ENCODE peak calls at places on chromosomes 6 and 20, in eight cellular contexts. X, Q, U, F, E, D, W and S are unnamed samples.
A peak's percentile ranks its signal among the peaks of the same experiment; 100 is the strongest.

GRCh38 chr6:34671801-34672656 is 24.5 kb downstream of the ILRUN start:
- DNase-seq in X (no peak), Q (no peak), U (no peak), F (no peak), E (no peak), D (peak; percentile 96), W (peak; percentile 57), S (peak; percentile 68)

GRCh38 chr6:112877134-112878100 is 530.3 kb downstream of the RFPL4B start:
- DNase-seq in X (no peak), Q (no peak), U (no peak), F (no peak), E (no peak), D (no peak), W (peak; percentile 28), S (no peak)

GRCh38 chr6:13524801-13525508 is 37.6 kb upstream of the GFOD1 start:
- DNase-seq in X (no peak), Q (no peak), U (no peak), F (no peak), E (no peak), D (no peak), W (no peak), S (no peak)

GRCh38 chr6:150857062-150857905 is 8.2 kb upstream of the MTHFD1L start:
- DNase-seq in X (no peak), Q (no peak), U (no peak), F (no peak), E (no peak), D (no peak), W (peak; percentile 92), S (no peak)

GRCh38 chr20:13085275-13085674 is 76.5 kb downstream of the SPTLC3 start:
- DNase-seq in X (no peak), Q (no peak), U (no peak), F (no peak), E (no peak), D (no peak), W (peak; percentile 35), S (no peak)

GRCh38 chr6:105592329-105592728 is 189.4 kb upstream of the PREP start:
- DNase-seq in X (no peak), Q (no peak), U (no peak), F (no peak), E (peak; percentile 70), D (no peak), W (peak; percentile 95), S (no peak)

GRCh38 chr20:56426026-56426425 is 14.0 kb downstream of the CASS4 start:
- DNase-seq in X (no peak), Q (no peak), U (no peak), F (no peak), E (no peak), D (no peak), W (no peak), S (no peak)

GRCh38 chr6:169666441-169666840 is 35.4 kb downstream of the WDR27 start:
- DNase-seq in X (no peak), Q (no peak), U (no peak), F (no peak), E (no peak), D (no peak), W (no peak), S (no peak)

GRCh38 chr20:21129861-21130260 is 4.0 kb downstream of the KIZ start:
- DNase-seq in X (no peak), Q (no peak), U (no peak), F (no peak), E (no peak), D (no peak), W (no peak), S (no peak)

GRCh38 chr6:37972994-37973757 is 153.6 kb downstream of the ZFAND3 start:
- DNase-seq in X (no peak), Q (no peak), U (no peak), F (no peak), E (no peak), D (no peak), W (no peak), S (no peak)

GRCh38 chr6:89662659-89663223 is 24.2 kb upstream of the LYRM2 start:
- DNase-seq in X (no peak), Q (no peak), U (no peak), F (no peak), E (no peak), D (no peak), W (no peak), S (no peak)

GRCh38 chr6:89657445-89658158 is 19.1 kb upstream of the LYRM2 start:
- DNase-seq in X (no peak), Q (no peak), U (no peak), F (no peak), E (no peak), D (no peak), W (no peak), S (no peak)

GRCh38 chr6:89655122-89655521 is 16.6 kb upstream of the LYRM2 start:
- DNase-seq in X (no peak), Q (no peak), U (no peak), F (no peak), E (no peak), D (no peak), W (peak; percentile 35), S (no peak)

GRCh38 chr6:89661559-89661958 is 23.0 kb upstream of the LYRM2 start:
- DNase-seq in X (no peak), Q (no peak), U (no peak), F (no peak), E (no peak), D (no peak), W (no peak), S (no peak)

GRCh38 chr6:89660981-89661380 is 22.4 kb upstream of the LYRM2 start:
- DNase-seq in X (no peak), Q (no peak), U (no peak), F (no peak), E (no peak), D (no peak), W (no peak), S (no peak)
- H3K36me3 ChIP-seq in X (no peaks in the 10 kb centered on the region), Q (peaks cover 26% of the 10 kb centered on the region), U (peaks cover 58% of the 10 kb centered on the region), F (peaks cover 12% of the 10 kb centered on the region), E (peaks cover 23% of the 10 kb centered on the region), D (peaks cover 85% of the 10 kb centered on the region), W (peaks cover 17% of the 10 kb centered on the region), S (peaks cover 76% of the 10 kb centered on the region)

GRCh38 chr6:166928644-166929515 is 27.5 kb downstream of the RNASET2 start:
- DNase-seq in X (no peak), Q (no peak), U (no peak), F (no peak), E (no peak), D (no peak), W (no peak), S (no peak)

GRCh38 chr6:166932116-166932515 is 24.2 kb downstream of the RNASET2 start:
- DNase-seq in X (no peak), Q (no peak), U (no peak), F (no peak), E (no peak), D (no peak), W (no peak), S (no peak)

GRCh38 chr6:166929534-166930189 is 26.7 kb downstream of the RNASET2 start:
- DNase-seq in X (no peak), Q (no peak), U (no peak), F (no peak), E (no peak), D (no peak), W (peak; percentile 14), S (no peak)

GRCh38 chr6:166931426-166931970 is 24.9 kb downstream of the RNASET2 start:
- DNase-seq in X (no peak), Q (no peak), U (no peak), F (no peak), E (no peak), D (no peak), W (no peak), S (no peak)

GRCh38 chr6:166930354-166930891 is 25.9 kb downstream of the RNASET2 start:
- DNase-seq in X (no peak), Q (no peak), U (no peak), F (no peak), E (no peak), D (no peak), W (no peak), S (no peak)
- H3K36me3 ChIP-seq in X (no peaks in the 10 kb centered on the region), Q (no peaks in the 10 kb centered on the region), U (no peaks in the 10 kb centered on the region), F (no peaks in the 10 kb centered on the region), E (no peaks in the 10 kb centered on the region), D (peaks cover 77% of the 10 kb centered on the region), W (no peaks in the 10 kb centered on the region), S (peaks cover 71% of the 10 kb centered on the region)

GRCh38 chr20:10641893-10642292 is 31.9 kb downstream of the JAG1 start:
- DNase-seq in X (no peak), Q (no peak), U (no peak), F (no peak), E (no peak), D (no peak), W (no peak), S (no peak)
- H3K36me3 ChIP-seq in X (no peaks in the 10 kb centered on the region), Q (peaks cover 35% of the 10 kb centered on the region), U (peaks cover 58% of the 10 kb centered on the region), F (peaks cover 32% of the 10 kb centered on the region), E (peaks cover 59% of the 10 kb centered on the region), D (no peaks in the 10 kb centered on the region), W (peaks cover 98% of the 10 kb centered on the region), S (no peaks in the 10 kb centered on the region)

GRCh38 chr6:2781685-2782355 is 16.6 kb downstream of the WRNIP1 start:
- DNase-seq in X (no peak), Q (no peak), U (no peak), F (no peak), E (no peak), D (no peak), W (no peak), S (no peak)
- H3K36me3 ChIP-seq in X (no peaks in the 10 kb centered on the region), Q (no peaks in the 10 kb centered on the region), U (peaks cover 11% of the 10 kb centered on the region), F (peaks cover 9% of the 10 kb centered on the region), E (peaks cover 8% of the 10 kb centered on the region), D (peaks cover 63% of the 10 kb centered on the region), W (peaks cover 36% of the 10 kb centered on the region), S (peaks cover 59% of the 10 kb centered on the region)

DNA sequence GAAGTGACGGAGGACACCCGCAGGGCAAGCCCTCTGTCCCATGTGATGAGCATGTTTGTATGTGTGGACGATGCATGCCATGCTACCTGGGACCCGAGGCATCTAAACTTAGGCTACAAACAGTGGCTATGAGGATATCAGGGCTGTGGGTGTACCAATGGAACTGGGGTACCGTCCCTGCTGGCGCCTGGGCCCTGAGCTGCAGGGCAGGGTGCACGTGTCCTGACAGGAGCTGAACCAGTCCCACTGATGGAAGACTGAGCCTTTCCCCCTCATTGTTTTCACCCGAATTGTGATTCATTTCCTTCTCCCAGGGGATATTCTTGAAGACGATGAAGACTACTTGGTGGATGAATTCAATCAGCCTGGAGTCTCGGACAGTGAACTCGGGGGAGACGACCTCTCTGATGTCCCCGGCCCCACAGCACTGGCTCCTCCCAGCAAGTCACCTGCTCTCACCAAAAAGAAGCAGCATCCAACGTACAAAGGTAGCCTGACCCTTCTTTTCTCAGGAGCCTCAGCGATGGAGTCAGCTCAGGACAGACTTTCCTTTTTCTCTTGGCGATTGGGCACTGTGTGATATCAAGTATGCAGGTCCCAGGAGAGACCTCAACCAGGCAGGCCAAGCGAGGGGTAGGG is 84.3 kb downstream of the SERAC1 start:
- DNase-seq in X (no peak), Q (no peak), U (peak; percentile 9), F (no peak), E (no peak), D (no peak), W (no peak), S (no peak)
- H3K36me3 ChIP-seq in X (no peaks in the 10 kb centered on the region), Q (peaks cover 17% of the 10 kb centered on the region), U (peaks cover 2% of the 10 kb centered on the region), F (peaks cover 3% of the 10 kb centered on the region), E (peaks cover 11% of the 10 kb centered on the region), D (peaks cover 56% of the 10 kb centered on the region), W (peaks cover 12% of the 10 kb centered on the region), S (peaks cover 73% of the 10 kb centered on the region)

GRCh38 chr6:31837612-31838553 is 10.3 kb downstream of the HSPA1B start:
- DNase-seq in X (no peak), Q (no peak), U (no peak), F (no peak), E (no peak), D (no peak), W (no peak), S (no peak)
- H3K36me3 ChIP-seq in X (no peaks in the 10 kb centered on the region), Q (peaks cover 13% of the 10 kb centered on the region), U (peaks cover 41% of the 10 kb centered on the region), F (peaks cover 8% of the 10 kb centered on the region), E (peaks cover 31% of the 10 kb centered on the region), D (peaks cover 32% of the 10 kb centered on the region), W (peaks cover 45% of the 10 kb centered on the region), S (peaks cover 30% of the 10 kb centered on the region)